ENCODE peak calls at places on chromosomes 11 and 22, in six cellular contexts. J is left ventricle myocardium inferior, F is WTC11, B is T follicular helper cell, X is colonic mucosa, W is SJSA1. A is an unnamed sample.

GRCh38 chr11:2718817-2719438 is 19.1 kb upstream of the KCNQ1OT1 start:
- DNase-seq in J (no peak), F (no peak), B (no peak), X (no peak), W (no peak), A (no peak)

GRCh38 chr22:43110444-43110926 is at the start of gene BIK:
- DNase-seq in J (peak; percentile 39), F (peak; percentile 74), B (peak; percentile 25), X (peak; percentile 72), W (peak; percentile 17), A (peak; percentile 54)

GRCh38 chr11:128346808-128347207 is 240.6 kb downstream of the ETS1 start:
- DNase-seq in J (no peak), F (no peak), B (no peak), X (no peak), W (no peak), A (no peak)

GRCh38 chr11:47572715-47573255 is 6.0 kb downstream of the KBTBD4 start:
- DNase-seq in J (no peak), F (no peak), B (no peak), X (no peak), W (no peak), A (peak; percentile 72)

GRCh38 chr11:64654958-64655541 is 64.0 kb downstream of the SLC22A12 start:
- DNase-seq in J (no peak), F (no peak), B (no peak), X (no peak), W (no peak), A (no peak)

GRCh38 chr22:38873469-38874411 is 1.7 kb upstream of the CBX6 start:
- DNase-seq in J (no peak), F (no peak), B (peak; percentile 34), X (no peak), W (no peak), A (no peak)

GRCh38 chr22:37121887-37122591 is 12.5 kb upstream of the TMPRSS6 start:
- DNase-seq in J (no peak), F (no peak), B (peak; percentile 93), X (peak; percentile 41), W (peak; percentile 52), A (no peak)

GRCh38 chr11:130163346-130164220 is 4.0 kb downstream of the ST14 start:
- DNase-seq in J (no peak), F (no peak), B (no peak), X (peak; percentile 72), W (no peak), A (no peak)

GRCh38 chr11:129750343-129751292 is 65.0 kb upstream of the TMEM45B start:
- DNase-seq in J (peak; percentile 62), F (peak; percentile 74), B (peak; percentile 63), X (peak; percentile 74), W (peak; percentile 31), A (peak; percentile 85)

GRCh38 chr11:111982019-111982464 is 43.2 kb upstream of the DLAT start:
- DNase-seq in J (no peak), F (peak; percentile 83), B (peak; percentile 33), X (peak; percentile 90), W (no peak), A (peak; percentile 86)

GRCh38 chr11:69704508-69705245 is 855 bp upstream of the FGF19 start:
- DNase-seq in J (no peak), F (peak; percentile 94), B (no peak), X (no peak), W (no peak), A (no peak)

GRCh38 chr11:102446606-102447005 is 6.0 kb downstream of the TMEM123 start:
- DNase-seq in J (no peak), F (no peak), B (no peak), X (no peak), W (peak; percentile 85), A (no peak)

GRCh38 chr11:94656968-94657367 is 89.8 kb downstream of the PIWIL4 start:
- DNase-seq in J (no peak), F (no peak), B (no peak), X (no peak), W (no peak), A (no peak)

GRCh38 chr11:123122852-123123251 is 60.9 kb upstream of the HSPA8 start:
- DNase-seq in J (no peak), F (no peak), B (no peak), X (no peak), W (peak; percentile 11), A (no peak)

GRCh38 chr11:101436511-101437142 is 147.2 kb downstream of the TRPC6 start:
- DNase-seq in J (no peak), F (peak; percentile 74), B (no peak), X (peak; percentile 41), W (no peak), A (no peak)

GRCh38 chr11:102760355-102761035 is 19.9 kb downstream of the MMP10 start:
- DNase-seq in J (no peak), F (no peak), B (no peak), X (no peak), W (peak; percentile 88), A (no peak)

GRCh38 chr11:101010899-101011298 is 118.7 kb downstream of the PGR start:
- DNase-seq in J (no peak), F (peak; percentile 31), B (no peak), X (no peak), W (no peak), A (no peak)

GRCh38 chr22:20003304-20003703 is 13.3 kb downstream of the ARVCF start:
- DNase-seq in J (no peak), F (no peak), B (no peak), X (no peak), W (no peak), A (no peak)

GRCh38 chr11:76670475-76671235 is at the start of gene LRRC32:
- DNase-seq in J (peak; percentile 75), F (peak; percentile 57), B (no peak), X (peak; percentile 67), W (no peak), A (peak; percentile 62)

GRCh38 chr11:34601085-34601444 is 19.8 kb upstream of the EHF start:
- DNase-seq in J (no peak), F (no peak), B (no peak), X (no peak), W (peak; percentile 5), A (no peak)

GRCh38 chr22:20615021-20615420 is 107.6 kb downstream of the MED15 start:
- DNase-seq in J (no peak), F (no peak), B (no peak), X (no peak), W (no peak), A (no peak)